ENCODE peak calls at places on chromosomes 13 and 19, in seven cellular contexts. J is A549, P is sigmoid colon, Q is K562, T is transverse colon, R is tibial nerve, E is upper lobe of left lung. G is an unnamed sample.

GRCh38 chr19:35609881-35610353 is 2.6 kb upstream of the HAUS5 start:
- DNase-seq in J (no peak), P (no peak), Q (no peak), T (no peak), R (no peak), E (no peak), G (no peak)

GRCh38 chr19:2032296-2032941 is 16.9 kb upstream of the BTBD2 start:
- DNase-seq in J (peak), P (peak), Q (no peak), T (peak), R (peak), E (peak), G (peak)

GRCh38 chr13:52096748-52097147 is 32.1 kb downstream of the NEK5 start:
- DNase-seq in J (no peak), P (no peak), Q (no peak), T (no peak), R (no peak), E (no peak), G (no peak)

GRCh38 chr13:102322211-102322610 is 79.6 kb downstream of the FGF14 start:
- DNase-seq in J (no peak), P (no peak), Q (no peak), T (no peak), R (no peak), E (no peak), G (no peak)

GRCh38 chr19:19327672-19328071 is 7.0 kb downstream of the MAU2 start:
- DNase-seq in J (no peak), P (no peak), Q (no peak), T (no peak), R (no peak), E (no peak), G (no peak)

GRCh38 chr19:30407310-30407709 is 35.1 kb downstream of the ZNF536 start:
- DNase-seq in J (no peak), P (no peak), Q (no peak), T (no peak), R (no peak), E (no peak), G (no peak)

GRCh38 chr19:49387936-49388372 is at the start of gene KASH5:
- DNase-seq in J (peak), P (peak), Q (peak), T (peak), R (peak), E (peak), G (no peak)

GRCh38 chr13:28100149-28101121 is at the start of gene FLT3:
- DNase-seq in J (peak), P (no peak), Q (no peak), T (peak), R (no peak), E (peak), G (no peak)

GRCh38 chr19:13022111-13022858 is 27.0 kb downstream of the NFIX start:
- DNase-seq in J (no peak), P (peak), Q (no peak), T (no peak), R (no peak), E (peak), G (no peak)

GRCh38 chr19:55406869-55407624 is 541 bp downstream of the UBE2S start:
- DNase-seq in J (no peak), P (no peak), Q (peak), T (peak), R (no peak), E (no peak), G (no peak)

GRCh38 chr13:45364876-45365557 is 24.0 kb upstream of the TPT1 start:
- DNase-seq in J (no peak), P (no peak), Q (no peak), T (no peak), R (no peak), E (no peak), G (no peak)

GRCh38 chr19:39941615-39942507 is 7.4 kb upstream of the FCGBP start:
- DNase-seq in J (no peak), P (no peak), Q (no peak), T (peak), R (peak), E (no peak), G (peak)

GRCh38 chr19:1748115-1748702 is 5.1 kb upstream of the ONECUT3 start:
- DNase-seq in J (peak), P (no peak), Q (peak), T (peak), R (no peak), E (peak), G (no peak)

GRCh38 chr19:3708207-3708931 is at the start of gene TJP3:
- DNase-seq in J (no peak), P (no peak), Q (no peak), T (peak), R (no peak), E (peak), G (no peak)

GRCh38 chr13:46523972-46524737 is 28.8 kb upstream of the LRCH1 start:
- DNase-seq in J (no peak), P (no peak), Q (no peak), T (no peak), R (no peak), E (no peak), G (no peak)

GRCh38 chr13:32031025-32031814 is at the start of gene FRY:
- DNase-seq in J (peak), P (peak), Q (peak), T (peak), R (peak), E (peak), G (peak)

GRCh38 chr19:39262496-39262895 is 5.7 kb upstream of the IFNL2 start:
- DNase-seq in J (no peak), P (no peak), Q (no peak), T (no peak), R (no peak), E (no peak), G (no peak)

GRCh38 chr19:1852729-1853128 is 4.4 kb upstream of the REXO1 start:
- DNase-seq in J (no peak), P (no peak), Q (no peak), T (no peak), R (no peak), E (no peak), G (no peak)

GRCh38 chr19:5314012-5314906 is 26.4 kb downstream of the PTPRS start:
- DNase-seq in J (peak), P (no peak), Q (no peak), T (no peak), R (no peak), E (no peak), G (no peak)

GRCh38 chr13:73809561-73809960 is 324.6 kb downstream of the KLF12 start:
- DNase-seq in J (peak), P (no peak), Q (no peak), T (no peak), R (no peak), E (no peak), G (no peak)

GRCh38 chr19:16594131-16594586 is 21.9 kb upstream of the SLC35E1 start:
- DNase-seq in J (no peak), P (no peak), Q (no peak), T (peak), R (no peak), E (peak), G (no peak)
- TF ChIP-seq EP300 in J (no peak), P (no peak), Q (no peak), T (no peak), R (no peak), E (no peak), G (no peak)

GRCh38 chr13:108213946-108214345 is 1.4 kb downstream of the LIG4 start:
- DNase-seq in J (no peak), P (no peak), Q (no peak), T (no peak), R (no peak), E (no peak), G (no peak)

GRCh38 chr13:108214511-108215383 is 589 bp downstream of the LIG4 start:
- DNase-seq in J (no peak), P (peak), Q (no peak), T (no peak), R (no peak), E (peak), G (no peak)

GRCh38 chr13:108220042-108220441 is 1.9 kb downstream of the ABHD13 start:
- DNase-seq in J (no peak), P (no peak), Q (no peak), T (peak), R (no peak), E (no peak), G (no peak)

GRCh38 chr13:108215428-108215827 is at the start of gene LIG4:
- DNase-seq in J (peak), P (peak), Q (peak), T (peak), R (peak), E (peak), G (peak)

GRCh38 chr13:108218044-108218974 is at the start of gene ABHD13:
- DNase-seq in J (peak), P (peak), Q (peak), T (peak), R (peak), E (peak), G (peak)
- TF ChIP-seq EP300 in J (no peak), P (no peak), Q (no peak), T (no peak), R (peak), E (no peak), G (no peak)

GRCh38 chr13:33611016-33611805 is 206.7 kb upstream of the RFC3 start:
- DNase-seq in J (no peak), P (peak), Q (no peak), T (peak), R (peak), E (no peak), G (peak)
- TF ChIP-seq EP300 in J (no peak), P (no peak), Q (no peak), T (no peak), R (peak), E (no peak), G (no peak)

GRCh38 chr13:87680298-87680697 is 9.1 kb downstream of the SLITRK5 start:
- DNase-seq in J (peak), P (no peak), Q (no peak), T (no peak), R (no peak), E (no peak), G (no peak)
- TF ChIP-seq EP300 in J (no peak), P (no peak), Q (no peak), T (no peak), R (no peak), E (no peak), G (no peak)

DNA sequence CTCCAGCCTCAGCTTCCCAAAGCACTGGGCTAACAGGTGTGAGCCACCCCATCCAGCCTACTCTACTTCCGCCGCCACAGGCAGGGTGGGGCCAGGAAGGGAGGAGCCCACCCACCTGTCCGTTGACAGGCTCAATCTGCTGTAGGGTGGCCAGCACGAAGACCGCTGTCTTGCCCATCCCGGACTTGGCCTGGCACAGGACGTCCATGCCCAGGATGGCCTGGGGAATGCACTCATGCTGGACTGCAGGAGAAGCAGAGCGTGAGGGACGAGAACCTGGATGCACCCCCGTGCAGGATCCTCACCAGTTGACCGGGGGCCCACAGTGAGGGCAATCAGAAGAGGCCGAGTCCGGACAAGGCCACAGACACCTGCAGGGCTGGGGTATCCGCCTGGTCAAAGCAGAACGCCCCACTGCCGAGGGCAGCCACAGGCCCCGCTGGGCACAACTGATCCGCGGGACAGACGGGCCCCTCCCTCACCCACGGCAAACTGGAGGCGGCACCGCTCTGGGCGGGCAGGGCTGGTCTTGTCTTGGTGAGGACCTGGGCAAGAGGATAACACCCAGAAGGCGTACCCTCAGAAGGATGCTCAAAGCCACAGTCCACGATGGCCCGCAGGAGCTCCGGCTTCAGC is 6.6 kb downstream of the DDX39A start:
- DNase-seq in J (no peak), P (no peak), Q (no peak), T (no peak), R (no peak), E (peak), G (no peak)
- TF ChIP-seq EP300 in J (no peak), P (no peak), Q (no peak), T (no peak), R (no peak), E (no peak), G (no peak)